ENCODE peak calls at places on chromosomes 6 and 20, in seven cellular contexts. Z, F, N, D, A, Q and T are unnamed samples.

GRCh38 chr20:21615617-21616080 is 89.8 kb upstream of the PAX1 start:
- DNase-seq in D (peak; percentile 69), Z (peak; percentile 26), A (peak; percentile 55), Q (peak; percentile 73), N (no peak), F (peak; percentile 63), T (peak; percentile 59)

GRCh38 chr20:63735859-63736718 is at the start of gene LIME1:
- DNase-seq in A (no peak), Q (no peak), D (peak; percentile 92), F (no peak), Z (no peak), N (peak; percentile 81), T (no peak)

GRCh38 chr6:39411465-39411864 is 89.0 kb upstream of the KCNK16 start:
- DNase-seq in D (no peak), Q (peak; percentile 26), N (no peak), A (no peak), Z (no peak), F (no peak), T (no peak)

GRCh38 chr6:150249261-150249660 is 106.4 kb downstream of the PPP1R14C start:
- DNase-seq in F (no peak), D (no peak), Q (no peak), A (no peak), N (no peak), Z (no peak), T (no peak)

GRCh38 chr6:137729866-137730629 is 137.0 kb upstream of the TNFAIP3 start:
- DNase-seq in F (no peak), N (no peak), D (no peak), Q (no peak), Z (no peak), A (no peak), T (no peak)

GRCh38 chr6:42163941-42164340 is 9.2 kb upstream of the GUCA1A start:
- DNase-seq in Z (no peak), D (no peak), F (no peak), N (no peak), A (no peak), Q (no peak), T (no peak)

GRCh38 chr6:144214622-144215401 is 64.5 kb downstream of the STX11 start:
- DNase-seq in A (no peak), D (no peak), N (peak; percentile 80), F (no peak), Q (no peak), Z (no peak), T (peak; percentile 26)

GRCh38 chr20:6731951-6732580 is 35.4 kb upstream of the BMP2 start:
- DNase-seq in N (no peak), Z (no peak), A (peak; percentile 26), D (no peak), F (no peak), Q (no peak), T (no peak)

GRCh38 chr20:39532205-39532604 is 570.1 kb downstream of the DHX35 start:
- DNase-seq in F (no peak), N (no peak), Q (no peak), A (no peak), Z (no peak), D (no peak), T (no peak)

GRCh38 chr6:119028106-119028505 is 50.4 kb downstream of the FAM184A start:
- DNase-seq in Z (no peak), F (no peak), N (no peak), A (no peak), Q (no peak), D (no peak), T (no peak)

GRCh38 chr20:25686081-25687077 is 10.3 kb downstream of the ZNF337 start:
- DNase-seq in A (no peak), N (no peak), D (peak; percentile 81), Q (no peak), Z (no peak), F (no peak), T (no peak)

GRCh38 chr6:146785001-146785585 is 186.3 kb downstream of the ADGB start:
- DNase-seq in Z (peak; percentile 56), Q (peak; percentile 66), D (peak; percentile 45), A (no peak), N (no peak), F (peak; percentile 29), T (no peak)

GRCh38 chr20:29876911-29877285 is 1380.6 kb upstream of the DEFB115 start:
- DNase-seq in A (no peak), N (peak; percentile 84), Q (no peak), D (no peak), Z (no peak), F (no peak), T (no peak)

GRCh38 chr6:100455230-100456124 is 9.2 kb downstream of the SIM1 start:
- DNase-seq in Q (no peak), Z (no peak), N (no peak), D (no peak), A (no peak), F (no peak), T (peak; percentile 65)

GRCh38 chr6:81171991-81172740 is 580.3 kb downstream of the TENT5A start:
- DNase-seq in A (no peak), Z (peak; percentile 15), F (no peak), D (no peak), N (no peak), Q (no peak), T (no peak)

GRCh38 chr6:16918586-16918985 is 157.3 kb upstream of the ATXN1 start:
- DNase-seq in Z (no peak), F (no peak), D (no peak), N (no peak), A (no peak), Q (no peak), T (no peak)

GRCh38 chr6:132147530-132148011 is 196.4 kb upstream of the CCN2 start:
- DNase-seq in A (no peak), F (no peak), Z (no peak), Q (no peak), N (no peak), D (no peak), T (no peak)

GRCh38 chr6:68901044-68901443 is 266.0 kb downstream of the ADGRB3 start:
- DNase-seq in N (no peak), D (no peak), Z (no peak), A (peak; percentile 33), F (no peak), Q (no peak), T (no peak)

GRCh38 chr6:63529498-63529897 is 42.8 kb upstream of the LOC128125822 start:
- DNase-seq in Q (peak; percentile 45), N (no peak), Z (no peak), D (no peak), A (no peak), F (no peak), T (no peak)

GRCh38 chr20:36988494-36988966 is 37.0 kb upstream of the SAMHD1 start:
- DNase-seq in N (no peak), A (no peak), Z (no peak), Q (peak; percentile 32), F (no peak), D (no peak), T (no peak)

GRCh38 chr20:35010405-35011192 is 54.9 kb downstream of the MYH7B start:
- DNase-seq in Z (no peak), D (no peak), N (no peak), A (peak; percentile 15), Q (no peak), F (no peak), T (no peak)

GRCh38 chr6:108675226-108676160 is 114.8 kb downstream of the FOXO3 start:
- DNase-seq in D (no peak), F (no peak), Z (no peak), Q (no peak), A (no peak), N (no peak), T (no peak)

GRCh38 chr6:20024979-20025378 is 187.3 kb downstream of the MBOAT1 start:
- DNase-seq in N (no peak), Z (no peak), Q (no peak), D (no peak), A (no peak), F (no peak), T (no peak)

GRCh38 chr20:38805502-38805957 is at the start of gene PPP1R16B:
- DNase-seq in F (no peak), Q (no peak), N (peak; percentile 87), A (peak; percentile 53), Z (no peak), D (peak; percentile 83), T (no peak)

GRCh38 chr6:88605271-88605670 is 358.1 kb downstream of the RNGTT start:
- DNase-seq in Q (no peak), N (no peak), D (no peak), F (no peak), Z (no peak), A (no peak), T (no peak)

GRCh38 chr6:129670634-129671033 is 39.3 kb downstream of the ARHGAP18 start:
- DNase-seq in D (no peak), N (no peak), Q (no peak), Z (no peak), F (no peak), A (no peak), T (no peak)
- H3K4me1 ChIP-seq in D (peaks cover 20% of the 10 kb centered on the region), N (peaks cover 57% of the 10 kb centered on the region), Q (peaks cover 43% of the 10 kb centered on the region), Z (peaks cover 87% of the 10 kb centered on the region), F (no peaks in the 10 kb centered on the region), A (peaks cover 40% of the 10 kb centered on the region), T (peaks cover 57% of the 10 kb centered on the region)

GRCh38 chr6:22025468-22026159 is 271.2 kb downstream of the PRL start:
- DNase-seq in A (no peak), D (no peak), F (peak; percentile 41), Z (no peak), N (no peak), Q (peak; percentile 30), T (no peak)
- H3K4me3 ChIP-seq in A (no peak overlapping the region), D (no peak overlapping the region), F (no peak overlapping the region), Z (no peak overlapping the region), N (no peak overlapping the region), Q (no peak overlapping the region), T (no peak overlapping the region)

GRCh38 chr6:33588894-33589293 is 8.8 kb upstream of the BAK1 start:
- DNase-seq in Z (no peak), A (no peak), N (no peak), Q (no peak), D (no peak), F (no peak), T (no peak)

GRCh38 chr6:33590531-33591198 is 10.6 kb upstream of the BAK1 start:
- DNase-seq in Q (peak; percentile 38), A (peak; percentile 90), Z (no peak), N (peak; percentile 86), F (no peak), D (no peak), T (no peak)

GRCh38 chr6:33587529-33588215 is 7.6 kb upstream of the BAK1 start:
- DNase-seq in F (no peak), Z (no peak), D (no peak), N (no peak), A (no peak), Q (no peak), T (no peak)

GRCh38 chr6:33589723-33590530 is 9.9 kb upstream of the BAK1 start:
- DNase-seq in N (peak; percentile 87), Z (peak; percentile 87), Q (peak; percentile 94), D (peak; percentile 29), A (peak; percentile 90), F (no peak), T (peak; percentile 79)

DNA sequence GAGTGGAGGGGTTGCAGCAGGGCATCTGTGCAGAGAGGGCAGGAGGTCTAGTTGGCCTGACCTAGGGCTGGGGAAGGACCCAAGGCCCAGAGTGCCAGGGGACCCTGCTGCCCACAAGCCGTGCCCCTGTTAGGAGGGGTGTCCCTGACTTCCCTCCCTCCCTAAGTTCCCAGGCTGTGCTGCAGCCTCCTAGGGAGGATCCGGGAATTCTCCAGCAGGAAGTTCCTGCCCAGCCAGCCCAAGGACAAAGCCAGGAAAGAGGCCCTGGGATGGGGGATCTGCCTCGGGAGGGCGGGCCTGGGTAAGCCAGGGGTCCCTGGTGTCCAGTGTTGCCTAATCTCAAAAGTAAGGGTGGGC is 9.3 kb upstream of the BAK1 start:
- DNase-seq in A (no peak), N (no peak), Q (no peak), F (no peak), D (no peak), Z (no peak), T (no peak)
- H3K9me3 ChIP-seq in A (no peaks in the 10 kb centered on the region), N (no peaks in the 10 kb centered on the region), Q (no peaks in the 10 kb centered on the region), F (no peaks in the 10 kb centered on the region), D (no peaks in the 10 kb centered on the region), Z (no peaks in the 10 kb centered on the region), T (no peaks in the 10 kb centered on the region)

GRCh38 chr6:3793545-3793944 is 42.0 kb upstream of the PXDC1 start:
- DNase-seq in Q (peak; percentile 49), A (no peak), Z (no peak), N (no peak), D (no peak), F (no peak), T (no peak)
- H3K4me1 ChIP-seq in Q (peaks cover 47% of the 10 kb centered on the region), A (peaks cover 25% of the 10 kb centered on the region), Z (peaks cover 29% of the 10 kb centered on the region), N (peaks cover 16% of the 10 kb centered on the region), D (peaks cover 17% of the 10 kb centered on the region), F (no peaks in the 10 kb centered on the region), T (peaks cover 12% of the 10 kb centered on the region)